ENCODE peak calls at places on chromosome 7, in four cellular contexts. U is thoracic aorta, E is psoas muscle, O is endodermal cell. L is an unnamed sample.
A peak's percentile ranks its signal among the peaks of the same experiment; 100 is the strongest.

GRCh38 chr7:17274551-17275245 is 23.8 kb upstream of the AHR start:
- DNase-seq in E (no peak), O (no peak), U (no peak), L (no peak)

GRCh38 chr7:73909051-73909941 is 48.3 kb downstream of the TMEM270 start:
- DNase-seq in E (peak; percentile 49), U (no peak), O (no peak), L (no peak)

GRCh38 chr7:158828343-158829020 is 827 bp downstream of the ESYT2 start:
- DNase-seq in U (no peak), E (peak; percentile 76), O (peak; percentile 90), L (peak; percentile 44)

GRCh38 chr7:142603870-142604448 is 145.3 kb upstream of the PRSS1 start:
- DNase-seq in O (peak; percentile 76), E (no peak), U (no peak), L (no peak)

GRCh38 chr7:153193144-153193595 is 433.6 kb downstream of the ACTR3B start:
- DNase-seq in E (no peak), U (no peak), O (peak; percentile 91), L (peak; percentile 33)

GRCh38 chr7:73395538-73396503 is 37.8 kb upstream of the FZD9 start:
- DNase-seq in U (no peak), E (peak; percentile 80), O (no peak), L (no peak)

GRCh38 chr7:27179503-27180430 is 5.3 kb downstream of the HOXA11 start:
- DNase-seq in O (peak; percentile 93), E (peak; percentile 90), U (no peak), L (peak; percentile 52)

GRCh38 chr7:81004098-81004497 is 85.2 kb upstream of the SEMA3C start:
- DNase-seq in E (no peak), U (no peak), O (no peak), L (no peak)

GRCh38 chr7:91164948-91165845 is 99.0 kb upstream of the FZD1 start:
- DNase-seq in E (no peak), O (no peak), U (no peak), L (no peak)

GRCh38 chr7:138726288-138726687 is 25.1 kb upstream of the SVOPL start:
- DNase-seq in U (no peak), E (no peak), O (peak; percentile 65), L (no peak)

GRCh38 chr7:121394709-121395140 is 1.4 kb downstream of the FAM3C start:
- DNase-seq in O (no peak), E (no peak), U (no peak), L (no peak)

GRCh38 chr7:117112640-117113039 is 159.3 kb downstream of the ST7 start:
- DNase-seq in O (no peak), U (no peak), E (no peak), L (no peak)

GRCh38 chr7:39950473-39951155 is 558 bp downstream of the CDK13 start:
- DNase-seq in U (no peak), O (peak; percentile 74), E (peak; percentile 83), L (peak; percentile 55)

GRCh38 chr7:151244156-151244870 is 4.2 kb downstream of the SMARCD3 start:
- DNase-seq in O (peak; percentile 87), U (no peak), E (peak; percentile 64), L (no peak)

GRCh38 chr7:151246161-151247015 is 2.1 kb downstream of the SMARCD3 start:
- DNase-seq in O (peak; percentile 77), E (no peak), U (no peak), L (no peak)

GRCh38 chr7:151247016-151247580 is 1.4 kb downstream of the SMARCD3 start:
- DNase-seq in E (peak; percentile 96), U (no peak), O (peak; percentile 70), L (no peak)

GRCh38 chr7:151244871-151245346 is 3.6 kb downstream of the SMARCD3 start:
- DNase-seq in E (peak; percentile 45), U (no peak), O (peak; percentile 77), L (no peak)

GRCh38 chr7:151245360-151246160 is 2.9 kb downstream of the SMARCD3 start:
- DNase-seq in E (peak; percentile 76), O (peak; percentile 86), U (no peak), L (no peak)
- H3K4me1 ChIP-seq in E (peaks cover 48% of the 10 kb centered on the region), O (peaks cover 23% of the 10 kb centered on the region), U (peaks cover 38% of the 10 kb centered on the region), L (peaks cover 15% of the 10 kb centered on the region)

GRCh38 chr7:100389437-100390088 is 16.3 kb downstream of the PILRA start:
- DNase-seq in O (no peak), U (no peak), E (no peak), L (no peak)
- H3K27me3 ChIP-seq in O (no peaks in the 10 kb centered on the region), U (no peaks in the 10 kb centered on the region), E (no peaks in the 10 kb centered on the region), L (no peaks in the 10 kb centered on the region)

DNA sequence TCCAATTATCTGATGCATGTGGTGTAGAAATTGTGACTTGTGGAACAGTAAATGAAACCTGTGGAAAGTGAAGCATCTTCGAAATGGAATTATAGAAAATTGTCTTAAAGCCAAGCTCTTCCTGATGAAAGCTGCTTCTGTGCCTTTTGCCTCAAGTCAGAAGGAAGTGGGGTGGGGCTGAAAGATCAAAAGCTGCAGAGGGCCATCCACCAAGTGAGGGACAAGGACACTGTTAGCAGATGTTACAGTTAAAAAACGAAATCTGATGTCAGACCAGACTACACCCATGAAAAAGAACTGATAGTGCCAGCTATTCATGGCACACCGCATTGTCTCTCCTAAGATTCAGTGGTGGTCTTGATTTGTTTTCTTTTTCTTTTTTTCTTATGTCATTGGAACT is 23.8 kb upstream of the WASL start:
- DNase-seq in O (no peak), U (no peak), E (no peak), L (no peak)
- H3K4me1 ChIP-seq in O (peaks cover 3% of the 10 kb centered on the region), U (no peaks in the 10 kb centered on the region), E (no peaks in the 10 kb centered on the region), L (no peaks in the 10 kb centered on the region)

DNA sequence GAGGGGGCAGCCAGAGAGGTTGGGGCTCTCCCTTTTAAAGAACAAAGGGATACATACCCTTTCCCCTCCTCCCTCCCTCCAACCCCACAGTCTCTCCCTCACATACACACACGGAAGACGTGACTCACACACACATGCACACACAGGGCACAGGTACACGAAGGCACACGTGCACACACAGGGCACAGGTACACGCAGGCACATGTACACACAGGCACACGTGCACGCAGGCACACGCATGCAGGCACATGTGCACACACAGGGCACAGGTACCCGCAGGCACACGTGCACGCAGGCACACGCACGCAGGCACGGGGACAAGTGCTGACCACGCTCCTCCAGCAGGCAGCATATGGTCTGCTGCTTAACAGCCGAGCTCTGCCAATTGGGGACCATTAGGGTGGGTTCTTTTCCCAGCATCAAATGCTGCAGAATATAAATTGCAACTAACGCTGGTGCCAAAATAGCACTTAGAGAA is 55.0 kb upstream of the TNRC18 start:
- DNase-seq in U (no peak), O (no peak), E (no peak), L (no peak)
- H3K27me3 ChIP-seq in U (no peaks in the 10 kb centered on the region), O (no peaks in the 10 kb centered on the region), E (no peaks in the 10 kb centered on the region), L (no peaks in the 10 kb centered on the region)